ENCODE peak calls at places on chromosomes 5 and 9, in six cellular contexts. E, N, P, I, X and T are unnamed samples.

GRCh38 chr5:11177993-11178711 is 417.1 kb upstream of the DAP start:
- DNase-seq in X (no peak), E (no peak), N (no peak), P (no peak), I (no peak), T (no peak)

GRCh38 chr5:68122439-68122906 is 93.1 kb upstream of the PIK3R1 start:
- DNase-seq in P (no peak), E (no peak), I (no peak), X (peak), N (no peak), T (no peak)

GRCh38 chr9:120104771-120105170 is 475.2 kb downstream of the CDK5RAP2 start:
- DNase-seq in E (no peak), X (no peak), P (no peak), I (no peak), N (no peak), T (no peak)

GRCh38 chr5:81852277-81853004 is 101.5 kb upstream of the SSBP2 start:
- DNase-seq in P (no peak), X (peak), I (no peak), E (peak), N (peak), T (peak)

GRCh38 chr5:78537821-78538220 is 110.8 kb downstream of the LHFPL2 start:
- DNase-seq in I (no peak), X (no peak), E (peak), P (no peak), N (no peak), T (no peak)

GRCh38 chr5:132445930-132446329 is 44.6 kb downstream of the IRF1 start:
- DNase-seq in E (no peak), P (no peak), X (no peak), N (no peak), I (no peak), T (peak)

GRCh38 chr5:58455066-58455465 is 4.8 kb downstream of the PLK2 start:
- DNase-seq in N (no peak), E (no peak), I (no peak), P (no peak), X (no peak), T (no peak)

GRCh38 chr5:121691478-121691877 is 160.2 kb upstream of the FTMT start:
- DNase-seq in E (no peak), P (no peak), I (no peak), X (no peak), N (no peak), T (no peak)

GRCh38 chr9:130825051-130825651 is 9.9 kb upstream of the ABL1 start:
- DNase-seq in E (no peak), P (no peak), N (peak), X (no peak), I (no peak), T (no peak)

GRCh38 chr5:60148356-60148755 is 254.8 kb upstream of the PDE4D start:
- DNase-seq in I (no peak), P (no peak), E (no peak), X (no peak), N (no peak), T (no peak)

GRCh38 chr9:136010615-136011341 is 49.6 kb upstream of the UBAC1 start:
- DNase-seq in I (no peak), E (no peak), P (no peak), X (peak), N (no peak), T (no peak)

GRCh38 chr5:128062172-128062746 is 21.3 kb upstream of the SLC12A2 start:
- DNase-seq in E (no peak), P (no peak), I (no peak), N (no peak), X (no peak), T (no peak)

GRCh38 chr9:131275332-131276106 is 791 bp downstream of the FAM78A start:
- DNase-seq in N (no peak), E (peak), X (no peak), P (no peak), I (no peak), T (peak)

GRCh38 chr5:177473461-177473991 is at the start of gene DBN1:
- DNase-seq in E (peak), I (peak), P (no peak), N (peak), X (peak), T (peak)

GRCh38 chr5:92560698-92561361 is 1020.2 kb downstream of the NR2F1-AS1 start:
- DNase-seq in E (no peak), N (no peak), P (no peak), X (no peak), I (no peak), T (no peak)

GRCh38 chr9:129889461-129889935 is 54.2 kb downstream of the USP20 start:
- DNase-seq in N (no peak), E (no peak), P (no peak), I (no peak), X (no peak), T (peak)

GRCh38 chr9:27453860-27454553 is 70.1 kb upstream of the IFNK start:
- DNase-seq in P (no peak), E (no peak), I (no peak), N (no peak), X (no peak), T (no peak)

GRCh38 chr5:94779684-94780083 is 161.2 kb downstream of the SLF1 start:
- DNase-seq in E (no peak), P (no peak), X (no peak), I (no peak), N (no peak), T (no peak)

GRCh38 chr5:76500633-76501393 is 97.7 kb downstream of the IQGAP2 start:
- DNase-seq in I (no peak), N (peak), E (no peak), X (no peak), P (no peak), T (no peak)